ENCODE peak calls at places on chromosomes 12 and 14, in eight cellular contexts. P is T-helper 2 cell, D is OCI-LY7, O is HFF-Myc, Q is transverse colon, M is NCI-H2029, W is EL, R is astrocyte of the cerebellum. C is an unnamed sample.
A peak's percentile ranks its signal among the peaks of the same experiment; 100 is the strongest.

GRCh38 chr12:77796775-77797174 is 33.9 kb upstream of the NAV3 start:
- DNase-seq in P (no peak), D (no peak), O (no peak), Q (no peak), M (no peak), W (peak; percentile 18), R (peak; percentile 49), C (no peak)

GRCh38 chr14:69539631-69540410 is 34.9 kb downstream of the CCDC177 start:
- DNase-seq in P (no peak), D (no peak), O (no peak), Q (peak; percentile 21), M (no peak), W (peak; percentile 43), R (no peak), C (peak; percentile 69)

GRCh38 chr12:124790650-124791400 is 72.8 kb downstream of the SCARB1 start:
- DNase-seq in P (no peak), D (no peak), O (no peak), Q (no peak), M (no peak), W (no peak), R (no peak), C (no peak)

GRCh38 chr14:50094056-50094455 is 22.3 kb downstream of the VCPKMT start:
- DNase-seq in P (no peak), D (no peak), O (no peak), Q (no peak), M (no peak), W (no peak), R (no peak), C (no peak)

GRCh38 chr14:97104029-97104428 is 306.8 kb downstream of the VRK1 start:
- DNase-seq in P (no peak), D (no peak), O (no peak), Q (no peak), M (no peak), W (no peak), R (no peak), C (no peak)

GRCh38 chr14:51865953-51866747 is 5.7 kb downstream of the GNG2 start:
- DNase-seq in P (no peak), D (no peak), O (no peak), Q (no peak), M (no peak), W (no peak), R (no peak), C (no peak)

GRCh38 chr12:114269153-114269552 is 136.8 kb downstream of the TBX5 start:
- DNase-seq in P (no peak), D (no peak), O (no peak), Q (no peak), M (no peak), W (no peak), R (no peak), C (no peak)

GRCh38 chr12:2412305-2412643 is 359.5 kb downstream of the CACNA1C start:
- DNase-seq in P (no peak), D (no peak), O (no peak), Q (no peak), M (no peak), W (no peak), R (no peak), C (no peak)

GRCh38 chr12:54588110-54588831 is at the start of gene PPP1R1A:
- DNase-seq in P (no peak), D (no peak), O (no peak), Q (peak; percentile 12), M (no peak), W (no peak), R (no peak), C (no peak)

GRCh38 chr12:84077692-84078091 is 834.9 kb downstream of the SLC6A15 start:
- DNase-seq in P (no peak), D (no peak), O (no peak), Q (no peak), M (no peak), W (no peak), R (no peak), C (no peak)

GRCh38 chr12:52235822-52236291 is 2.8 kb downstream of the KRT7 start:
- DNase-seq in P (no peak), D (no peak), O (no peak), Q (peak; percentile 66), M (peak; percentile 89), W (no peak), R (no peak), C (no peak)

GRCh38 chr14:88791629-88792571 is 853 bp downstream of the EML5 start:
- DNase-seq in P (peak; percentile 7), D (peak; percentile 9), O (no peak), Q (peak; percentile 25), M (no peak), W (peak; percentile 20), R (no peak), C (no peak)

GRCh38 chr12:10668526-10668925 is 5.3 kb downstream of the STYK1 start:
- DNase-seq in P (no peak), D (no peak), O (no peak), Q (peak; percentile 24), M (peak; percentile 27), W (no peak), R (no peak), C (no peak)

GRCh38 chr12:57142727-57143126 is 4.7 kb downstream of the LRP1-AS start:
- DNase-seq in P (no peak), D (no peak), O (no peak), Q (no peak), M (no peak), W (no peak), R (no peak), C (no peak)

GRCh38 chr14:60197629-60198318 is 32.6 kb upstream of the DHRS7 start:
- DNase-seq in P (no peak), D (no peak), O (no peak), Q (no peak), M (no peak), W (peak; percentile 50), R (no peak), C (no peak)

GRCh38 chr14:55454264-55455151 is 14.1 kb upstream of the TBPL2 start:
- DNase-seq in P (no peak), D (no peak), O (peak; percentile 60), Q (peak; percentile 68), M (peak; percentile 98), W (peak; percentile 87), R (peak; percentile 80), C (no peak)

GRCh38 chr12:49873361-49873934 is 30.3 kb downstream of the FAIM2 start:
- DNase-seq in P (no peak), D (no peak), O (no peak), Q (no peak), M (no peak), W (peak; percentile 25), R (no peak), C (peak; percentile 58)

GRCh38 chr14:24312736-24313507 is 1.6 kb downstream of the LTB4R start:
- DNase-seq in P (no peak), D (peak; percentile 62), O (no peak), Q (peak; percentile 62), M (no peak), W (no peak), R (no peak), C (no peak)

GRCh38 chr12:34393086-34393820 is 371.0 kb downstream of the ALG10 start:
- DNase-seq in P (peak; percentile 3), D (no peak), O (no peak), Q (no peak), M (no peak), W (no peak), R (no peak), C (peak; percentile 50)

GRCh38 chr12:42976122-42976521 is 386.6 kb upstream of the PRICKLE1 start:
- DNase-seq in P (no peak), D (no peak), O (no peak), Q (no peak), M (no peak), W (no peak), R (no peak), C (no peak)

GRCh38 chr12:121536929-121537813 is 43.7 kb downstream of the KDM2B start:
- DNase-seq in P (peak; percentile 28), D (peak; percentile 89), O (no peak), Q (peak; percentile 88), M (peak; percentile 73), W (peak; percentile 74), R (peak; percentile 16), C (peak; percentile 85)

GRCh38 chr14:94123296-94123695 is 6.1 kb downstream of the IFI27L2 start:
- DNase-seq in P (no peak), D (no peak), O (no peak), Q (no peak), M (no peak), W (no peak), R (no peak), C (peak; percentile 9)

GRCh38 chr12:71958056-71958455 is 19.4 kb downstream of the TPH2 start:
- DNase-seq in P (no peak), D (no peak), O (no peak), Q (no peak), M (no peak), W (peak; percentile 68), R (no peak), C (no peak)

GRCh38 chr14:102046337-102047278 is 40.2 kb downstream of the HSP90AA1 start:
- DNase-seq in P (no peak), D (peak; percentile 45), O (peak; percentile 47), Q (peak; percentile 90), M (peak; percentile 18), W (no peak), R (peak; percentile 6), C (peak; percentile 85)

GRCh38 chr12:125310461-125310860 is 245.2 kb downstream of the AACS start:
- DNase-seq in P (no peak), D (no peak), O (no peak), Q (no peak), M (no peak), W (no peak), R (no peak), C (no peak)

GRCh38 chr14:101005447-101005846 is 101.9 kb upstream of the RTL1 start:
- DNase-seq in P (no peak), D (no peak), O (no peak), Q (peak; percentile 17), M (no peak), W (no peak), R (no peak), C (no peak)

GRCh38 chr14:81256289-81256960 is 35.7 kb upstream of the GTF2A1 start:
- DNase-seq in P (no peak), D (peak; percentile 54), O (no peak), Q (no peak), M (no peak), W (no peak), R (no peak), C (no peak)

GRCh38 chr14:59330455-59330854 is 134.7 kb downstream of the GPR135 start:
- DNase-seq in P (no peak), D (peak; percentile 64), O (no peak), Q (peak; percentile 33), M (no peak), W (no peak), R (no peak), C (no peak)

GRCh38 chr14:34568803-34569202 is 29.3 kb upstream of the EAPP start:
- DNase-seq in P (no peak), D (no peak), O (no peak), Q (no peak), M (no peak), W (no peak), R (no peak), C (no peak)

GRCh38 chr12:52082988-52083637 is 3.6 kb downstream of the SMIM41 start:
- DNase-seq in P (peak; percentile 54), D (peak; percentile 80), O (no peak), Q (peak; percentile 68), M (peak; percentile 35), W (peak; percentile 73), R (no peak), C (peak; percentile 70)

GRCh38 chr14:89911018-89911919 is 43.3 kb downstream of the EFCAB11 start:
- DNase-seq in P (no peak), D (no peak), O (peak; percentile 19), Q (peak; percentile 36), M (no peak), W (peak; percentile 68), R (peak; percentile 66), C (no peak)

GRCh38 chr14:80136358-80136757 is 74.9 kb downstream of the DIO2 start:
- DNase-seq in P (no peak), D (peak; percentile 62), O (no peak), Q (no peak), M (no peak), W (no peak), R (no peak), C (no peak)

GRCh38 chr14:94382684-94383663 is 5.4 kb downstream of the SERPINA1 start:
- DNase-seq in P (no peak), D (no peak), O (no peak), Q (no peak), M (no peak), W (no peak), R (no peak), C (no peak)

GRCh38 chr14:101535808-101536207 is 25.5 kb upstream of the DIO3 start:
- DNase-seq in P (no peak), D (no peak), O (no peak), Q (no peak), M (no peak), W (no peak), R (no peak), C (no peak)

C was measured in right atrium auricular region.